ENCODE peak calls at places on chromosomes 6 and 20, in five cellular contexts. W, S, L, B and D are unnamed samples.

GRCh38 chr6:159761135-159761872 is 541 bp upstream of the ACAT2 start:
- DNase-seq in W (no peak), S (peak), L (no peak), B (peak), D (peak)

GRCh38 chr6:109781001-109781400 is 89.9 kb downstream of the FIG4 start:
- DNase-seq in W (no peak), L (no peak), S (no peak), B (no peak), D (no peak)

GRCh38 chr6:39887692-39888450 is 46.4 kb downstream of the MOCS1 start:
- DNase-seq in S (peak), B (peak), W (no peak), L (peak), D (no peak)

GRCh38 chr20:53298260-53298659 is 295.4 kb downstream of the ZNF217 start:
- DNase-seq in B (no peak), L (no peak), S (no peak), W (no peak), D (no peak)

GRCh38 chr6:32177182-32177787 is 920 bp upstream of the RNF5 start:
- DNase-seq in W (peak), L (no peak), S (no peak), B (no peak), D (no peak)

GRCh38 chr6:33694401-33694931 is 17.0 kb downstream of the UQCC2 start:
- DNase-seq in S (peak), B (peak), L (peak), W (peak), D (no peak)

GRCh38 chr20:33262658-33263065 is 20.4 kb upstream of the BPIFB1 start:
- DNase-seq in W (peak), L (peak), S (peak), B (peak), D (no peak)

GRCh38 chr6:161215876-161216615 is 57.8 kb downstream of the AGPAT4 start:
- DNase-seq in L (no peak), W (no peak), S (no peak), B (no peak), D (no peak)

GRCh38 chr6:136288566-136289326 is 900 bp downstream of the BCLAF1 start:
- DNase-seq in L (peak), S (no peak), W (peak), B (peak), D (peak)

GRCh38 chr6:28988536-28989415 is 16.3 kb downstream of the ZNF311 start:
- DNase-seq in L (no peak), W (peak), S (peak), B (peak), D (no peak)

GRCh38 chr20:55830124-55830828 is 175.0 kb downstream of the CBLN4 start:
- DNase-seq in S (no peak), B (no peak), L (no peak), W (no peak), D (no peak)

GRCh38 chr20:48760403-48760889 is 67.4 kb downstream of the PREX1 start:
- DNase-seq in L (peak), B (peak), S (no peak), W (peak), D (no peak)

GRCh38 chr6:105750089-105750488 is 336.0 kb upstream of the PRDM1 start:
- DNase-seq in S (no peak), B (no peak), W (no peak), L (no peak), D (no peak)

GRCh38 chr20:44776977-44777376 is 31.3 kb downstream of the KCNK15 start:
- DNase-seq in W (peak), B (peak), L (peak), S (no peak), D (no peak)

GRCh38 chr20:46131396-46131795 is 13.3 kb downstream of the CD40 start:
- DNase-seq in L (no peak), S (no peak), B (peak), W (no peak), D (no peak)

GRCh38 chr6:164163239-164163638 is 748.7 kb downstream of the QKI start:
- DNase-seq in W (no peak), S (no peak), L (no peak), B (no peak), D (no peak)

GRCh38 chr20:37907330-37907676 is 4.4 kb downstream of the VSTM2L start:
- DNase-seq in S (no peak), B (no peak), W (no peak), L (no peak), D (no peak)

GRCh38 chr6:145948328-145948727 is 15.8 kb downstream of the SHPRH start:
- DNase-seq in W (no peak), L (no peak), B (peak), S (no peak), D (no peak)

GRCh38 chr6:123803862-123804681 is at the start of gene NKAIN2:
- DNase-seq in B (no peak), W (no peak), L (no peak), S (peak), D (no peak)

GRCh38 chr20:433300-433975 is 25.3 kb downstream of the RBCK1 start:
- DNase-seq in W (peak), B (no peak), L (peak), S (no peak), D (peak)

GRCh38 chr6:84685983-84686584 is 78.3 kb downstream of the TBX18 start:
- DNase-seq in W (peak), L (no peak), B (no peak), S (no peak), D (peak)

GRCh38 chr6:5112065-5112799 is 27.1 kb downstream of the PPP1R3G start:
- DNase-seq in L (peak), S (peak), B (peak), W (no peak), D (no peak)

GRCh38 chr20:43800186-43800585 is 73.4 kb upstream of the GTSF1L start:
- DNase-seq in W (no peak), L (peak), S (no peak), B (no peak), D (no peak)

GRCh38 chr6:34259529-34260069 is 10.8 kb upstream of the SMIM29 start:
- DNase-seq in B (no peak), S (no peak), W (no peak), L (no peak), D (no peak)

GRCh38 chr6:158923801-158924498 is 76.1 kb downstream of the RSPH3 start:
- DNase-seq in S (no peak), B (no peak), W (no peak), L (peak), D (no peak)

GRCh38 chr20:17863577-17864292 is 104.9 kb downstream of the SNX5 start:
- DNase-seq in W (no peak), S (no peak), B (no peak), L (peak), D (no peak)

GRCh38 chr6:139376054-139376355 is 1.6 kb upstream of the CITED2 start:
- DNase-seq in L (no peak), B (peak), S (no peak), W (peak), D (no peak)

GRCh38 chr6:148235446-148235845 is 107.2 kb upstream of the SASH1 start:
- DNase-seq in W (no peak), S (no peak), L (no peak), B (no peak), D (no peak)

GRCh38 chr6:1636272-1636825 is 26.6 kb downstream of the FOXC1 start:
- DNase-seq in L (no peak), B (no peak), W (no peak), S (no peak), D (no peak)

GRCh38 chr20:7333846-7334245 is 566.4 kb downstream of the BMP2 start:
- DNase-seq in S (no peak), B (no peak), L (no peak), W (no peak), D (no peak)

GRCh38 chr20:34579191-34579661 is 20.7 kb downstream of the MAP1LC3A start:
- DNase-seq in S (no peak), B (peak), L (peak), W (peak), D (no peak)

GRCh38 chr6:18147616-18148015 is 7.3 kb downstream of the TPMT start:
- DNase-seq in L (no peak), B (no peak), W (no peak), S (no peak), D (no peak)

GRCh38 chr20:35318502-35319157 is 26.4 kb upstream of the FAM83C start:
- DNase-seq in W (peak), L (peak), S (no peak), B (peak), D (no peak)

GRCh38 chr20:1894471-1894950 is 696 bp upstream of the SIRPA start:
- DNase-seq in L (no peak), W (peak), B (peak), S (peak), D (no peak)

GRCh38 chr6:29811377-29811776 is 16.2 kb upstream of the HLA-G start:
- DNase-seq in L (no peak), S (no peak), B (no peak), W (no peak), D (no peak)

GRCh38 chr6:68192988-68193387 is 442.1 kb upstream of the ADGRB3 start:
- DNase-seq in L (no peak), W (no peak), S (no peak), B (no peak), D (no peak)

GRCh38 chr6:27867051-27867940 is 44.9 kb downstream of the OR2B2 start:
- DNase-seq in S (peak), W (peak), L (peak), B (peak), D (peak)

GRCh38 chr6:111763381-111763780 is 109.9 kb downstream of the FYN start:
- DNase-seq in L (no peak), S (no peak), W (no peak), B (no peak), D (no peak)

GRCh38 chr6:16409531-16410441 is 171.4 kb downstream of the GMPR start:
- DNase-seq in S (peak), L (peak), W (peak), B (peak), D (no peak)